ENCODE peak calls at places on chromosomes 3 and 15, in seven cellular contexts. H, B, K, Z, E, T and X are unnamed samples.

GRCh38 chr15:56524915-56525314 is 60.0 kb upstream of the MNS1 start:
- DNase-seq in H (no peak), E (no peak), Z (peak; percentile 73), B (no peak), K (no peak), T (no peak), X (no peak)

GRCh38 chr15:81294501-81294850 is 29.5 kb downstream of the STARD5 start:
- DNase-seq in Z (no peak), K (no peak), H (no peak), E (no peak), T (no peak), B (no peak), X (no peak)

GRCh38 chr3:140092883-140093536 is 158.0 kb downstream of the CLSTN2 start:
- DNase-seq in E (peak; percentile 3), B (no peak), Z (no peak), T (no peak), K (no peak), H (no peak), X (no peak)

GRCh38 chr3:184355261-184356012 is 6.0 kb downstream of the CLCN2 start:
- DNase-seq in B (no peak), K (no peak), T (no peak), Z (peak; percentile 42), E (no peak), H (no peak), X (no peak)

GRCh38 chr3:81666502-81667121 is 94.8 kb downstream of the GBE1 start:
- DNase-seq in E (peak; percentile 3), H (no peak), K (peak; percentile 43), Z (peak; percentile 13), B (no peak), T (peak; percentile 21), X (peak; percentile 39)

GRCh38 chr3:61618871-61619270 is 57.5 kb downstream of the PTPRG start:
- DNase-seq in K (no peak), B (no peak), E (no peak), T (no peak), H (no peak), Z (no peak), X (no peak)

GRCh38 chr3:191848818-191849217 is 387.9 kb downstream of the PYDC2 start:
- DNase-seq in H (no peak), T (no peak), B (no peak), K (no peak), Z (no peak), E (no peak), X (no peak)

GRCh38 chr3:101518421-101518871 is 5.4 kb upstream of the SENP7 start:
- DNase-seq in Z (peak; percentile 11), K (peak; percentile 95), E (no peak), H (no peak), B (peak; percentile 68), T (no peak), X (no peak)

GRCh38 chr3:177196473-177197040 is 725 bp downstream of the TBL1XR1 start:
- DNase-seq in Z (peak; percentile 48), E (peak; percentile 53), K (peak; percentile 41), H (no peak), T (peak; percentile 70), B (peak; percentile 77), X (peak; percentile 79)

GRCh38 chr3:55891106-55891505 is 404.0 kb upstream of the WNT5A start:
- DNase-seq in Z (peak; percentile 34), B (no peak), E (no peak), K (no peak), H (no peak), T (no peak), X (no peak)